ENCODE peak calls at places on chromosomes 4 and X, in nine cellular contexts. One of them, this sample, is unnamed.

GRCh38 chr4:98260047-98260578 is 1.1 kb upstream of the RAP1GDS1 start:
- DNase-seq in AG20443: peak
- DNase-seq in effector CD4-positive, alpha-beta T cell: peak
- DNase-seq in activated CD4-positive, alpha-beta T cell treated with anti-CD3 and anti-CD28 coated beads, Interleukin-2, amount 50 U/mL, for 48 hours: no peak
- DNase-seq in amniotic stem cell: peak
- DNase-seq in left lung: no peak
- DNase-seq in Daoy: no peak
- DNase-seq in foreskin melanocyte: peak
- DNase-seq in caudate nucleus: peak
- DNase-seq in this sample: peak

GRCh38 chrX:117327306-117327705 is 789.3 kb downstream of the KLHL13 start:
- DNase-seq in foreskin melanocyte: peak
- DNase-seq in AG20443: no peak
- DNase-seq in left lung: no peak
- DNase-seq in effector CD4-positive, alpha-beta T cell: no peak
- DNase-seq in activated CD4-positive, alpha-beta T cell treated with anti-CD3 and anti-CD28 coated beads, Interleukin-2, amount 50 U/mL, for 48 hours: no peak
- DNase-seq in amniotic stem cell: no peak
- DNase-seq in caudate nucleus: no peak
- DNase-seq in Daoy: no peak
- DNase-seq in this sample: no peak

GRCh38 chr4:112422644-112423043 is 93.3 kb downstream of the NEUROG2 start:
- DNase-seq in effector CD4-positive, alpha-beta T cell: no peak
- DNase-seq in amniotic stem cell: no peak
- DNase-seq in left lung: no peak
- DNase-seq in foreskin melanocyte: no peak
- DNase-seq in AG20443: no peak
- DNase-seq in caudate nucleus: no peak
- DNase-seq in activated CD4-positive, alpha-beta T cell treated with anti-CD3 and anti-CD28 coated beads, Interleukin-2, amount 50 U/mL, for 48 hours: no peak
- DNase-seq in Daoy: no peak
- DNase-seq in this sample: no peak

GRCh38 chrX:80810365-80810978 is 795 bp upstream of the BRWD3 start:
- DNase-seq in foreskin melanocyte: no peak
- DNase-seq in left lung: no peak
- DNase-seq in amniotic stem cell: no peak
- DNase-seq in activated CD4-positive, alpha-beta T cell treated with anti-CD3 and anti-CD28 coated beads, Interleukin-2, amount 50 U/mL, for 48 hours: no peak
- DNase-seq in effector CD4-positive, alpha-beta T cell: no peak
- DNase-seq in caudate nucleus: no peak
- DNase-seq in AG20443: no peak
- DNase-seq in Daoy: no peak
- DNase-seq in this sample: no peak

GRCh38 chr4:153223935-153224334 is 19.7 kb downstream of the TRIM2 start:
- DNase-seq in AG20443: peak
- DNase-seq in activated CD4-positive, alpha-beta T cell treated with anti-CD3 and anti-CD28 coated beads, Interleukin-2, amount 50 U/mL, for 48 hours: no peak
- DNase-seq in foreskin melanocyte: no peak
- DNase-seq in amniotic stem cell: no peak
- DNase-seq in caudate nucleus: no peak
- DNase-seq in left lung: no peak
- DNase-seq in Daoy: peak
- DNase-seq in effector CD4-positive, alpha-beta T cell: no peak
- DNase-seq in this sample: no peak

GRCh38 chr4:16205298-16206164 is 20.7 kb downstream of the TAPT1 start:
- DNase-seq in AG20443: peak
- DNase-seq in left lung: no peak
- DNase-seq in caudate nucleus: no peak
- DNase-seq in activated CD4-positive, alpha-beta T cell treated with anti-CD3 and anti-CD28 coated beads, Interleukin-2, amount 50 U/mL, for 48 hours: no peak
- DNase-seq in foreskin melanocyte: no peak
- DNase-seq in amniotic stem cell: no peak
- DNase-seq in effector CD4-positive, alpha-beta T cell: no peak
- DNase-seq in Daoy: no peak
- DNase-seq in this sample: peak

GRCh38 chr4:13665711-13666660 is 38.5 kb upstream of the BOD1L1 start:
- DNase-seq in effector CD4-positive, alpha-beta T cell: no peak
- DNase-seq in Daoy: no peak
- DNase-seq in activated CD4-positive, alpha-beta T cell treated with anti-CD3 and anti-CD28 coated beads, Interleukin-2, amount 50 U/mL, for 48 hours: no peak
- DNase-seq in foreskin melanocyte: no peak
- DNase-seq in caudate nucleus: no peak
- DNase-seq in AG20443: no peak
- DNase-seq in left lung: no peak
- DNase-seq in amniotic stem cell: no peak
- DNase-seq in this sample: no peak

GRCh38 chrX:15447985-15448639 is 45.0 kb downstream of the PIR start:
- DNase-seq in amniotic stem cell: no peak
- DNase-seq in effector CD4-positive, alpha-beta T cell: no peak
- DNase-seq in left lung: no peak
- DNase-seq in Daoy: peak
- DNase-seq in activated CD4-positive, alpha-beta T cell treated with anti-CD3 and anti-CD28 coated beads, Interleukin-2, amount 50 U/mL, for 48 hours: no peak
- DNase-seq in AG20443: peak
- DNase-seq in caudate nucleus: no peak
- DNase-seq in foreskin melanocyte: peak
- DNase-seq in this sample: no peak

GRCh38 chr4:94406668-94407437 is 44.9 kb upstream of the PDLIM5 start:
- DNase-seq in AG20443: peak
- DNase-seq in foreskin melanocyte: peak
- DNase-seq in Daoy: peak
- DNase-seq in left lung: no peak
- DNase-seq in caudate nucleus: peak
- DNase-seq in activated CD4-positive, alpha-beta T cell treated with anti-CD3 and anti-CD28 coated beads, Interleukin-2, amount 50 U/mL, for 48 hours: peak
- DNase-seq in amniotic stem cell: peak
- DNase-seq in effector CD4-positive, alpha-beta T cell: peak
- DNase-seq in this sample: peak

GRCh38 chr4:141065872-141066271 is 67.4 kb downstream of the RNF150 start:
- DNase-seq in activated CD4-positive, alpha-beta T cell treated with anti-CD3 and anti-CD28 coated beads, Interleukin-2, amount 50 U/mL, for 48 hours: no peak
- DNase-seq in amniotic stem cell: no peak
- DNase-seq in Daoy: no peak
- DNase-seq in foreskin melanocyte: no peak
- DNase-seq in AG20443: no peak
- DNase-seq in caudate nucleus: no peak
- DNase-seq in effector CD4-positive, alpha-beta T cell: no peak
- DNase-seq in left lung: no peak
- DNase-seq in this sample: no peak

GRCh38 chr4:76782837-76783236 is 115.1 kb downstream of the SOWAHB start:
- DNase-seq in effector CD4-positive, alpha-beta T cell: no peak
- DNase-seq in AG20443: peak
- DNase-seq in amniotic stem cell: peak
- DNase-seq in Daoy: peak
- DNase-seq in foreskin melanocyte: no peak
- DNase-seq in caudate nucleus: no peak
- DNase-seq in left lung: no peak
- DNase-seq in activated CD4-positive, alpha-beta T cell treated with anti-CD3 and anti-CD28 coated beads, Interleukin-2, amount 50 U/mL, for 48 hours: no peak
- DNase-seq in this sample: no peak

This sample was measured in stimulated activated naive CD4-positive, alpha-beta T cell.